ENCODE peak calls at places on chromosomes 13 and 19, in five cellular contexts. Y is NCI-H2081; S is lung microvascular endothelial cell; Q is transverse colon; K is stimulated activated CD4-positive, alpha-beta T cell treated with anti-CD3 and anti-CD28 coated beads, Interleukin-4, amount 100 ng/mL, for 24 hours. N is an unnamed sample.

GRCh38 chr13:77781804-77782203 is 84.3 kb downstream of the SLAIN1 start:
- DNase-seq in Y (no peak), S (no peak), K (no peak), Q (no peak), N (no peak)

GRCh38 chr19:41553804-41554203 is 22.2 kb upstream of the CEACAM21 start:
- DNase-seq in K (no peak), Y (no peak), S (no peak), Q (no peak), N (no peak)

GRCh38 chr19:16654151-16654550 is 5.8 kb downstream of the SMIM7 start:
- DNase-seq in Y (no peak), Q (no peak), K (no peak), S (peak; percentile 14), N (peak; percentile 24)

GRCh38 chr19:18386543-18387251 is 739 bp downstream of the GDF15 start:
- DNase-seq in Y (no peak), K (no peak), S (peak; percentile 54), Q (peak; percentile 57), N (peak; percentile 38)

GRCh38 chr19:47380559-47380958 is 31.4 kb downstream of the DHX34 start:
- DNase-seq in K (no peak), Q (no peak), S (no peak), Y (no peak), N (no peak)

GRCh38 chr13:40228486-40228885 is 438.0 kb downstream of the FOXO1 start:
- DNase-seq in Y (no peak), K (no peak), Q (no peak), S (no peak), N (no peak)

GRCh38 chr13:30829788-30830637 is 76.1 kb upstream of the MEDAG start:
- DNase-seq in Q (no peak), Y (no peak), K (no peak), S (no peak), N (no peak)

GRCh38 chr13:38707433-38707832 is 20.6 kb downstream of the FREM2 start:
- DNase-seq in Y (no peak), Q (no peak), K (no peak), S (no peak), N (no peak)